ENCODE peak calls at places on chromosomes 5 and 9, in six cellular contexts. One of them, this sample, is unnamed.

GRCh38 chr5:138354926-138355378 is 2.5 kb downstream of the KDM3B start:
- DNase-seq in IMR-90: peak; percentile 77
- DNase-seq in HL-60: peak; percentile 23
- DNase-seq in NCI-H774: no peak
- DNase-seq in lower leg skin: no peak
- DNase-seq in smooth muscle cell of the brain vasculature: no peak
- DNase-seq in this sample: no peak

GRCh38 chr9:87695523-87695922 is 30.4 kb upstream of the CTSL start:
- DNase-seq in IMR-90: no peak
- DNase-seq in HL-60: no peak
- DNase-seq in NCI-H774: no peak
- DNase-seq in lower leg skin: no peak
- DNase-seq in smooth muscle cell of the brain vasculature: no peak
- DNase-seq in this sample: no peak

GRCh38 chr5:52693279-52693678 is 94.4 kb upstream of the ITGA1 start:
- DNase-seq in IMR-90: peak; percentile 45
- DNase-seq in HL-60: no peak
- DNase-seq in NCI-H774: peak; percentile 25
- DNase-seq in lower leg skin: no peak
- DNase-seq in smooth muscle cell of the brain vasculature: no peak
- DNase-seq in this sample: no peak

GRCh38 chr9:38009035-38009501 is 60.0 kb downstream of the SHB start:
- DNase-seq in IMR-90: no peak
- DNase-seq in HL-60: no peak
- DNase-seq in NCI-H774: no peak
- DNase-seq in lower leg skin: no peak
- DNase-seq in smooth muscle cell of the brain vasculature: no peak
- DNase-seq in this sample: no peak

GRCh38 chr5:177253252-177253651 is 50.3 kb downstream of the RAB24 start:
- DNase-seq in IMR-90: no peak
- DNase-seq in HL-60: no peak
- DNase-seq in NCI-H774: no peak
- DNase-seq in lower leg skin: no peak
- DNase-seq in smooth muscle cell of the brain vasculature: no peak
- DNase-seq in this sample: no peak

GRCh38 chr5:116778015-116778414 is 203.4 kb upstream of the SEMA6A start:
- DNase-seq in IMR-90: no peak
- DNase-seq in HL-60: no peak
- DNase-seq in NCI-H774: no peak
- DNase-seq in lower leg skin: no peak
- DNase-seq in smooth muscle cell of the brain vasculature: no peak
- DNase-seq in this sample: no peak

GRCh38 chr5:138696501-138696900 is 56.7 kb upstream of the CTNNA1 start:
- DNase-seq in IMR-90: peak; percentile 94
- DNase-seq in HL-60: no peak
- DNase-seq in NCI-H774: no peak
- DNase-seq in lower leg skin: no peak
- DNase-seq in smooth muscle cell of the brain vasculature: no peak
- DNase-seq in this sample: no peak

GRCh38 chr9:25519286-25519685 is 159.0 kb downstream of the TUSC1 start:
- DNase-seq in IMR-90: no peak
- DNase-seq in HL-60: no peak
- DNase-seq in NCI-H774: no peak
- DNase-seq in lower leg skin: no peak
- DNase-seq in smooth muscle cell of the brain vasculature: no peak
- DNase-seq in this sample: no peak

GRCh38 chr5:39523821-39524220 is 99.0 kb upstream of the DAB2 start:
- DNase-seq in IMR-90: peak; percentile 84
- DNase-seq in HL-60: no peak
- DNase-seq in NCI-H774: no peak
- DNase-seq in lower leg skin: no peak
- DNase-seq in smooth muscle cell of the brain vasculature: no peak
- DNase-seq in this sample: no peak

GRCh38 chr9:134204991-134205578 is 40.7 kb upstream of the RNU6ATAC start:
- DNase-seq in IMR-90: no peak
- DNase-seq in HL-60: no peak
- DNase-seq in NCI-H774: no peak
- DNase-seq in lower leg skin: peak; percentile 77
- DNase-seq in smooth muscle cell of the brain vasculature: peak; percentile 76
- DNase-seq in this sample: peak; percentile 9